ENCODE peak calls at places on chromosomes 13 and 19, in six cellular contexts. N is GM12865, E is suprapubic skin, K is GM12864, F is AG09309, G is BJ. Y is an unnamed sample.

GRCh38 chr13:60258349-60258748 is 94.6 kb upstream of the DIAPH3 start:
- DNase-seq in E (no peak), K (no peak), F (no peak), N (no peak), G (no peak), Y (no peak)

GRCh38 chr19:45876411-45877197 is 9.3 kb downstream of the IRF2BP1 start:
- DNase-seq in K (no peak), N (no peak), F (no peak), E (no peak), G (no peak), Y (no peak)

GRCh38 chr19:36987091-36987490 is 71.0 kb downstream of the ZNF568 start:
- DNase-seq in F (no peak), K (no peak), N (no peak), G (no peak), E (no peak), Y (no peak)

GRCh38 chr13:106526748-106527488 is 8.5 kb downstream of the EFNB2 start:
- DNase-seq in K (no peak), E (no peak), G (no peak), F (no peak), N (no peak), Y (no peak)

GRCh38 chr13:59477011-59477410 is 686.7 kb downstream of the DIAPH3 start:
- DNase-seq in K (no peak), G (no peak), E (no peak), N (peak; percentile 7), F (no peak), Y (no peak)

GRCh38 chr19:2329162-2329505 is 650 bp downstream of the SPPL2B start:
- DNase-seq in K (no peak), F (no peak), N (no peak), E (no peak), G (no peak), Y (no peak)

GRCh38 chr19:40607311-40607871 is 6.2 kb downstream of the LTBP4 start:
- DNase-seq in N (no peak), K (no peak), E (no peak), F (no peak), G (no peak), Y (no peak)

GRCh38 chr13:26710166-26710565 is 50.4 kb downstream of the GPR12 start:
- DNase-seq in N (no peak), E (no peak), G (no peak), K (no peak), F (no peak), Y (no peak)

GRCh38 chr19:46404039-46404883 is 9.1 kb downstream of the CCDC8 start:
- DNase-seq in G (no peak), N (no peak), K (no peak), E (no peak), F (no peak), Y (peak; percentile 55)

GRCh38 chr13:31424130-31424729 is 224.5 kb downstream of the B3GLCT start:
- DNase-seq in G (no peak), K (peak; percentile 31), E (peak; percentile 86), F (peak; percentile 51), N (peak; percentile 85), Y (peak; percentile 91)

GRCh38 chr13:65112123-65113075 is 2117.7 kb downstream of the PCDH9 start:
- DNase-seq in N (no peak), F (peak; percentile 33), K (no peak), E (no peak), G (peak; percentile 90), Y (peak; percentile 32)

GRCh38 chr13:74287672-74288169 is 153.5 kb upstream of the KLF12 start:
- DNase-seq in N (peak; percentile 82), F (no peak), E (peak; percentile 82), G (no peak), K (peak; percentile 30), Y (peak; percentile 75)

GRCh38 chr13:29496241-29496712 is 99.2 kb downstream of the SLC7A1 start:
- DNase-seq in F (no peak), K (peak; percentile 21), G (no peak), N (peak; percentile 31), E (no peak), Y (no peak)

GRCh38 chr13:76993021-76993420 is 1.1 kb downstream of the CLN5 start:
- DNase-seq in K (no peak), E (no peak), N (no peak), G (no peak), F (no peak), Y (peak; percentile 57)

GRCh38 chr13:60590775-60591174 is 193.8 kb downstream of the TDRD3 start:
- DNase-seq in F (no peak), K (no peak), E (no peak), G (no peak), N (peak; percentile 27), Y (no peak)

GRCh38 chr13:102847272-102848234 is 1.7 kb downstream of the ERCC5 start:
- DNase-seq in N (peak; percentile 56), E (no peak), K (no peak), F (no peak), G (no peak), Y (no peak)

GRCh38 chr13:49292742-49293498 is 45.2 kb downstream of the CDADC1 start:
- DNase-seq in G (no peak), K (no peak), E (no peak), N (no peak), F (no peak), Y (peak; percentile 74)

GRCh38 chr19:3511506-3512251 is 5.6 kb downstream of the FZR1 start:
- DNase-seq in G (no peak), F (no peak), E (no peak), N (no peak), K (no peak), Y (no peak)

GRCh38 chr13:41766439-41766838 is 194.5 kb downstream of the VWA8 start:
- DNase-seq in E (no peak), G (no peak), N (no peak), K (no peak), F (no peak), Y (no peak)

GRCh38 chr19:33406521-33407139 is 33.1 kb downstream of the CEBPG start:
- DNase-seq in E (no peak), F (no peak), K (no peak), N (peak; percentile 63), G (no peak), Y (peak; percentile 35)

GRCh38 chr19:37654525-37654832 is 786 bp downstream of the ZFP30 start:
- DNase-seq in F (no peak), E (no peak), G (no peak), K (no peak), N (no peak), Y (peak; percentile 12)

GRCh38 chr13:30880756-30881155 is 25.3 kb upstream of the MEDAG start:
- DNase-seq in K (no peak), E (no peak), F (peak; percentile 84), N (no peak), G (peak; percentile 79), Y (peak; percentile 94)

GRCh38 chr13:30114586-30115256 is 192.6 kb downstream of the KATNAL1 start:
- DNase-seq in E (peak; percentile 94), K (peak; percentile 58), F (no peak), N (peak; percentile 94), G (no peak), Y (peak; percentile 79)

GRCh38 chr19:483332-484072 is 12.8 kb upstream of the MADCAM1 start:
- DNase-seq in E (no peak), G (no peak), N (no peak), F (no peak), K (no peak), Y (no peak)

GRCh38 chr13:44218501-44219240 is 155.0 kb upstream of the SERP2 start:
- DNase-seq in F (no peak), N (no peak), E (peak; percentile 83), K (no peak), G (no peak), Y (no peak)

GRCh38 chr13:51785592-51786424 is 18.2 kb downstream of the DHRS12 start:
- DNase-seq in G (peak; percentile 38), E (no peak), N (no peak), K (no peak), F (no peak), Y (peak; percentile 87)

GRCh38 chr19:53894736-53895135 is 12.7 kb downstream of the PRKCG start:
- DNase-seq in F (no peak), E (no peak), G (no peak), K (no peak), N (no peak), Y (no peak)

GRCh38 chr19:16899566-16900075 is 10.8 kb downstream of the F2RL3 start:
- DNase-seq in K (no peak), N (peak; percentile 79), E (no peak), G (no peak), F (no peak), Y (no peak)
- TF ChIP-seq CTCF in K (peak; percentile 79), N (peak; percentile 81), E (no peak), G (peak; percentile 51), F (peak; percentile 66), Y (peak; percentile 58)

DNA sequence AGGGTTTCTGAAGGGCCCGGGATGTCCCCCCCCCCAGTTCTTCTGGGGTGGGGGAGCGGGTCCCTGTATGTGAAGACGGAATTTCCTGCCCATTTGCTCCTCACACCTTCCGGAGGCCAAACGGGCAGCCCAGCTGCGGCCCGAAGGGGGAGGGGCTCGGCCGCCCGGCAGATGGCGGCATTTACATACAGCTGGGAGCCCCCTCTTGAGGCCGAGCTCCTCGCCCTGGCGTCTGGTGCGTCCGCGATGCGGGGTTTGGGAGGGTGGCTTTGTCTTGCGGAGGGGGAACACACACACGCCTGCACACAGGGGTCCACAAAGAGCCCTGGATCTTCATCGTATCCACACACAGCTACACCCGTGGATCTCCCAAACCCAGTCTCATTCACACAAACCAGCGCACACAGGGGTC is 891 bp upstream of the DLL3 start:
- DNase-seq in G (no peak), N (peak; percentile 59), F (no peak), K (no peak), E (no peak), Y (peak; percentile 66)
- H3K4me3 ChIP-seq in G (no peak overlapping the region), N (no peak overlapping the region), F (peak overlapping the region; percentile 5), K (no peak overlapping the region), E (no peak overlapping the region), Y (peak overlapping the region; percentile 40)

DNA sequence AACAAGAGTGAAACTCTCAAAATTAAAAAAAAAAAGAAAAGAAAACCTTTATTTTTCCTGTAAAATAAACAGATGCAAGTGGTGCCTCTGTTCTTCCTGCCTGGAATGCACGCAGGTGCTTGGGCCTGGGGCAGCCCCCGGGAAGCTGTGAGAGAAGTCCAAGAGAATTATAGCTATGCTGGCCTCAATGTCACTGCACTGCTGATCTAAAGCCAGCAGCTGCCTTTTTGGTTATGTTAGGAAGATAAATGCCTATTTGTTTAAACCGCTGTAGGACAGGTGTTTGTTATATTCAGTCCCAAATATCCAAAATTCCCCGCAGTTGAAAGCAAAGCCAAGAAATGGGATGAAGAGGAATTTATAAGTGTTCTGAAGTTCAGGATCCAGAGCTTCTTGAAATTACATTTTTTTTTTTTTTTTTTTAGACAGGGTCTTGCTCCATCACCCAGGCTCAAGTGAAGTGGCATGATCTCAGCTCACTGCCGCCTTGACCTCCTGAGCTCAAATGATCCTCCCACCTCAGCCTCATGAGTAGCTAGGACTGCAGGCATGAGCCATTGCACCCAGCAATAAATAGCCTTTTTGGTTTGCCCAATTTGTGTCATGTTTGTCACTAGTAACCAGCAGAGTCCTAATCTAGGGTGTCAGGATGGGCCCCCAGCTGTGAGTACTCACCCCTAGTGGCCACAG is 2.3 kb downstream of the RINL start:
- DNase-seq in E (no peak), N (no peak), K (no peak), G (no peak), F (no peak), Y (no peak)
- TF ChIP-seq CTCF in E (no peak), N (no peak), K (no peak), G (no peak), F (no peak), Y (no peak)

DNA sequence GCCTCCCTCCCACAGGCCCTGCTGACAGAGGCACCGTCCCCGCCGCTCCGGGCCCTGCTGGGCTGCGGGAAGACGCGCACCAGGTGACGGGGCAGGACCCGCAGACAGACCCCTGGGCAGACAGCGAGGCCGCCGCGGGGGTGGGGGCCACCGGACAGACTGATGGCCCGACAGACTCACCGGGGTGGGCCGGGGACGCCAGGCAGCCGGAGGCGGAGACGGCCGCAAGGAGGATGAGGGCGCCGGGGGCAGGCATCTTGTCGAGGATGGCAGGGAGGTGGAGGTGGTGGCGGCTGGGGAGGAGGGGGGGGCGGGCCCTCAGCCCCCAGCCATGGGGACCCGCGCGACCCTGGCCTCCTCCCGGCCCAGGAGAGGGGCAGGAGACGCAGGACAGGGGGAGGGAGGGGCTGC is 309 bp downstream of the LMTK3 start:
- DNase-seq in E (no peak), G (no peak), K (no peak), N (no peak), F (no peak), Y (no peak)
- H3K4me3 ChIP-seq in E (peak overlapping the region; percentile 5), G (no peak overlapping the region), K (no peak overlapping the region), N (no peak overlapping the region), F (no peak overlapping the region), Y (no peak overlapping the region)

Y was measured in foreskin fibroblast.